ENCODE peak calls at places on chromosomes 12 and 14, in eight cellular contexts. One of them, this sample, is unnamed.

GRCh38 chr12:6632026-6632978 is 3.5 kb downstream of the LPAR5 start:
- DNase-seq in RPMI8226: no peak
- DNase-seq in activated CD8-positive, alpha-beta memory T cell treated with anti-CD3 and anti-CD28 coated beads, Interleukin-2, amount 50 U/mL, for 48 hours: peak; percentile 69
- DNase-seq in HEK293T: no peak
- DNase-seq in left ventricle myocardium superior: no peak
- DNase-seq in cardiac muscle cell: no peak
- DNase-seq in upper lobe of left lung: peak; percentile 30
- DNase-seq in activated CD4-positive, alpha-beta T cell treated with anti-CD3 and anti-CD28 coated beads, Interleukin-2, amount 10 ng/mL, durations not matched to agents 7 days and 5 days: peak; percentile 75
- DNase-seq in this sample: peak; percentile 58

GRCh38 chr12:6753772-6754356 is 923 bp upstream of the MLF2 start:
- DNase-seq in RPMI8226: no peak
- DNase-seq in activated CD8-positive, alpha-beta memory T cell treated with anti-CD3 and anti-CD28 coated beads, Interleukin-2, amount 50 U/mL, for 48 hours: no peak
- DNase-seq in HEK293T: no peak
- DNase-seq in left ventricle myocardium superior: no peak
- DNase-seq in cardiac muscle cell: no peak
- DNase-seq in upper lobe of left lung: no peak
- DNase-seq in activated CD4-positive, alpha-beta T cell treated with anti-CD3 and anti-CD28 coated beads, Interleukin-2, amount 10 ng/mL, durations not matched to agents 7 days and 5 days: no peak
- DNase-seq in this sample: no peak

GRCh38 chr12:29521951-29522350 is 24.5 kb upstream of the OVCH1 start:
- DNase-seq in RPMI8226: no peak
- DNase-seq in activated CD8-positive, alpha-beta memory T cell treated with anti-CD3 and anti-CD28 coated beads, Interleukin-2, amount 50 U/mL, for 48 hours: no peak
- DNase-seq in HEK293T: no peak
- DNase-seq in left ventricle myocardium superior: no peak
- DNase-seq in cardiac muscle cell: no peak
- DNase-seq in upper lobe of left lung: no peak
- DNase-seq in activated CD4-positive, alpha-beta T cell treated with anti-CD3 and anti-CD28 coated beads, Interleukin-2, amount 10 ng/mL, durations not matched to agents 7 days and 5 days: no peak
- DNase-seq in this sample: no peak

GRCh38 chr12:62414180-62414579 is 52.4 kb upstream of the MON2 start:
- DNase-seq in RPMI8226: no peak
- DNase-seq in activated CD8-positive, alpha-beta memory T cell treated with anti-CD3 and anti-CD28 coated beads, Interleukin-2, amount 50 U/mL, for 48 hours: no peak
- DNase-seq in HEK293T: no peak
- DNase-seq in left ventricle myocardium superior: no peak
- DNase-seq in cardiac muscle cell: no peak
- DNase-seq in upper lobe of left lung: no peak
- DNase-seq in activated CD4-positive, alpha-beta T cell treated with anti-CD3 and anti-CD28 coated beads, Interleukin-2, amount 10 ng/mL, durations not matched to agents 7 days and 5 days: no peak
- DNase-seq in this sample: no peak

GRCh38 chr12:47818701-47819543 is 781 bp downstream of the HDAC7 start:
- DNase-seq in RPMI8226: peak; percentile 77
- DNase-seq in activated CD8-positive, alpha-beta memory T cell treated with anti-CD3 and anti-CD28 coated beads, Interleukin-2, amount 50 U/mL, for 48 hours: peak; percentile 83
- DNase-seq in HEK293T: peak; percentile 31
- DNase-seq in left ventricle myocardium superior: peak; percentile 84
- DNase-seq in cardiac muscle cell: peak; percentile 56
- DNase-seq in upper lobe of left lung: peak; percentile 83
- DNase-seq in activated CD4-positive, alpha-beta T cell treated with anti-CD3 and anti-CD28 coated beads, Interleukin-2, amount 10 ng/mL, durations not matched to agents 7 days and 5 days: peak; percentile 55
- DNase-seq in this sample: peak; percentile 91

GRCh38 chr14:39023939-39024871 is 78.8 kb downstream of the SEC23A start:
- DNase-seq in RPMI8226: no peak
- DNase-seq in activated CD8-positive, alpha-beta memory T cell treated with anti-CD3 and anti-CD28 coated beads, Interleukin-2, amount 50 U/mL, for 48 hours: no peak
- DNase-seq in HEK293T: no peak
- DNase-seq in left ventricle myocardium superior: no peak
- DNase-seq in cardiac muscle cell: no peak
- DNase-seq in upper lobe of left lung: no peak
- DNase-seq in activated CD4-positive, alpha-beta T cell treated with anti-CD3 and anti-CD28 coated beads, Interleukin-2, amount 10 ng/mL, durations not matched to agents 7 days and 5 days: no peak
- DNase-seq in this sample: no peak

GRCh38 chr12:53006810-53007742 is 820 bp downstream of the EIF4B start:
- DNase-seq in RPMI8226: peak; percentile 89
- DNase-seq in activated CD8-positive, alpha-beta memory T cell treated with anti-CD3 and anti-CD28 coated beads, Interleukin-2, amount 50 U/mL, for 48 hours: peak; percentile 89
- DNase-seq in HEK293T: peak; percentile 80
- DNase-seq in left ventricle myocardium superior: peak; percentile 80
- DNase-seq in cardiac muscle cell: peak; percentile 87
- DNase-seq in upper lobe of left lung: peak; percentile 70
- DNase-seq in activated CD4-positive, alpha-beta T cell treated with anti-CD3 and anti-CD28 coated beads, Interleukin-2, amount 10 ng/mL, durations not matched to agents 7 days and 5 days: peak; percentile 80
- DNase-seq in this sample: peak; percentile 94

GRCh38 chr14:69682607-69683263 is 71.3 kb downstream of the SUSD6 start:
- DNase-seq in RPMI8226: peak; percentile 25
- DNase-seq in activated CD8-positive, alpha-beta memory T cell treated with anti-CD3 and anti-CD28 coated beads, Interleukin-2, amount 50 U/mL, for 48 hours: no peak
- DNase-seq in HEK293T: no peak
- DNase-seq in left ventricle myocardium superior: no peak
- DNase-seq in cardiac muscle cell: no peak
- DNase-seq in upper lobe of left lung: peak; percentile 60
- DNase-seq in activated CD4-positive, alpha-beta T cell treated with anti-CD3 and anti-CD28 coated beads, Interleukin-2, amount 10 ng/mL, durations not matched to agents 7 days and 5 days: peak; percentile 57
- DNase-seq in this sample: no peak

GRCh38 chr14:36663404-36664321 is 2.0 kb downstream of the PAX9 start:
- DNase-seq in RPMI8226: no peak
- DNase-seq in activated CD8-positive, alpha-beta memory T cell treated with anti-CD3 and anti-CD28 coated beads, Interleukin-2, amount 50 U/mL, for 48 hours: no peak
- DNase-seq in HEK293T: no peak
- DNase-seq in left ventricle myocardium superior: peak; percentile 29
- DNase-seq in cardiac muscle cell: no peak
- DNase-seq in upper lobe of left lung: no peak
- DNase-seq in activated CD4-positive, alpha-beta T cell treated with anti-CD3 and anti-CD28 coated beads, Interleukin-2, amount 10 ng/mL, durations not matched to agents 7 days and 5 days: no peak
- DNase-seq in this sample: peak; percentile 76

GRCh38 chr12:102962532-102962931 is 5.1 kb downstream of the ASCL1 start:
- DNase-seq in RPMI8226: no peak
- DNase-seq in activated CD8-positive, alpha-beta memory T cell treated with anti-CD3 and anti-CD28 coated beads, Interleukin-2, amount 50 U/mL, for 48 hours: no peak
- DNase-seq in HEK293T: no peak
- DNase-seq in left ventricle myocardium superior: no peak
- DNase-seq in cardiac muscle cell: no peak
- DNase-seq in upper lobe of left lung: no peak
- DNase-seq in activated CD4-positive, alpha-beta T cell treated with anti-CD3 and anti-CD28 coated beads, Interleukin-2, amount 10 ng/mL, durations not matched to agents 7 days and 5 days: no peak
- DNase-seq in this sample: no peak

GRCh38 chr12:108564724-108565123 is 2.3 kb downstream of the ISCU start:
- DNase-seq in RPMI8226: peak; percentile 79
- DNase-seq in activated CD8-positive, alpha-beta memory T cell treated with anti-CD3 and anti-CD28 coated beads, Interleukin-2, amount 50 U/mL, for 48 hours: peak; percentile 18
- DNase-seq in HEK293T: no peak
- DNase-seq in left ventricle myocardium superior: peak; percentile 38
- DNase-seq in cardiac muscle cell: no peak
- DNase-seq in upper lobe of left lung: no peak
- DNase-seq in activated CD4-positive, alpha-beta T cell treated with anti-CD3 and anti-CD28 coated beads, Interleukin-2, amount 10 ng/mL, durations not matched to agents 7 days and 5 days: no peak
- DNase-seq in this sample: no peak

GRCh38 chr12:45852508-45852907 is 123.0 kb downstream of the ARID2 start:
- DNase-seq in RPMI8226: no peak
- DNase-seq in activated CD8-positive, alpha-beta memory T cell treated with anti-CD3 and anti-CD28 coated beads, Interleukin-2, amount 50 U/mL, for 48 hours: no peak
- DNase-seq in HEK293T: no peak
- DNase-seq in left ventricle myocardium superior: peak; percentile 74
- DNase-seq in cardiac muscle cell: no peak
- DNase-seq in upper lobe of left lung: no peak
- DNase-seq in activated CD4-positive, alpha-beta T cell treated with anti-CD3 and anti-CD28 coated beads, Interleukin-2, amount 10 ng/mL, durations not matched to agents 7 days and 5 days: no peak
- DNase-seq in this sample: no peak

GRCh38 chr14:90883197-90883596 is 67.0 kb upstream of the TTC7B start:
- DNase-seq in RPMI8226: no peak
- DNase-seq in activated CD8-positive, alpha-beta memory T cell treated with anti-CD3 and anti-CD28 coated beads, Interleukin-2, amount 50 U/mL, for 48 hours: no peak
- DNase-seq in HEK293T: no peak
- DNase-seq in left ventricle myocardium superior: no peak
- DNase-seq in cardiac muscle cell: no peak
- DNase-seq in upper lobe of left lung: no peak
- DNase-seq in activated CD4-positive, alpha-beta T cell treated with anti-CD3 and anti-CD28 coated beads, Interleukin-2, amount 10 ng/mL, durations not matched to agents 7 days and 5 days: no peak
- DNase-seq in this sample: no peak

GRCh38 chr12:122022393-122023338 is 982 bp downstream of the BCL7A start:
- DNase-seq in RPMI8226: peak; percentile 42
- DNase-seq in activated CD8-positive, alpha-beta memory T cell treated with anti-CD3 and anti-CD28 coated beads, Interleukin-2, amount 50 U/mL, for 48 hours: peak; percentile 69
- DNase-seq in HEK293T: peak; percentile 57
- DNase-seq in left ventricle myocardium superior: peak; percentile 55
- DNase-seq in cardiac muscle cell: peak; percentile 66
- DNase-seq in upper lobe of left lung: no peak
- DNase-seq in activated CD4-positive, alpha-beta T cell treated with anti-CD3 and anti-CD28 coated beads, Interleukin-2, amount 10 ng/mL, durations not matched to agents 7 days and 5 days: peak; percentile 58
- DNase-seq in this sample: peak; percentile 82

GRCh38 chr12:92136883-92137582 is 8.6 kb downstream of the BTG1 start:
- DNase-seq in RPMI8226: no peak
- DNase-seq in activated CD8-positive, alpha-beta memory T cell treated with anti-CD3 and anti-CD28 coated beads, Interleukin-2, amount 50 U/mL, for 48 hours: no peak
- DNase-seq in HEK293T: no peak
- DNase-seq in left ventricle myocardium superior: no peak
- DNase-seq in cardiac muscle cell: no peak
- DNase-seq in upper lobe of left lung: no peak
- DNase-seq in activated CD4-positive, alpha-beta T cell treated with anti-CD3 and anti-CD28 coated beads, Interleukin-2, amount 10 ng/mL, durations not matched to agents 7 days and 5 days: no peak
- DNase-seq in this sample: no peak

GRCh38 chr12:4002601-4003000 is 129.4 kb upstream of the PARP11 start:
- DNase-seq in RPMI8226: no peak
- DNase-seq in activated CD8-positive, alpha-beta memory T cell treated with anti-CD3 and anti-CD28 coated beads, Interleukin-2, amount 50 U/mL, for 48 hours: no peak
- DNase-seq in HEK293T: no peak
- DNase-seq in left ventricle myocardium superior: no peak
- DNase-seq in cardiac muscle cell: no peak
- DNase-seq in upper lobe of left lung: no peak
- DNase-seq in activated CD4-positive, alpha-beta T cell treated with anti-CD3 and anti-CD28 coated beads, Interleukin-2, amount 10 ng/mL, durations not matched to agents 7 days and 5 days: no peak
- DNase-seq in this sample: peak; percentile 39

GRCh38 chr14:34120185-34120977 is 169.5 kb upstream of the EGLN3 start:
- DNase-seq in RPMI8226: no peak
- DNase-seq in activated CD8-positive, alpha-beta memory T cell treated with anti-CD3 and anti-CD28 coated beads, Interleukin-2, amount 50 U/mL, for 48 hours: no peak
- DNase-seq in HEK293T: no peak
- DNase-seq in left ventricle myocardium superior: no peak
- DNase-seq in cardiac muscle cell: no peak
- DNase-seq in upper lobe of left lung: no peak
- DNase-seq in activated CD4-positive, alpha-beta T cell treated with anti-CD3 and anti-CD28 coated beads, Interleukin-2, amount 10 ng/mL, durations not matched to agents 7 days and 5 days: no peak
- DNase-seq in this sample: peak; percentile 61

GRCh38 chr12:109893250-109893995 is 6.7 kb upstream of the TCHP start:
- DNase-seq in RPMI8226: peak; percentile 52
- DNase-seq in activated CD8-positive, alpha-beta memory T cell treated with anti-CD3 and anti-CD28 coated beads, Interleukin-2, amount 50 U/mL, for 48 hours: no peak
- DNase-seq in HEK293T: no peak
- DNase-seq in left ventricle myocardium superior: no peak
- DNase-seq in cardiac muscle cell: no peak
- DNase-seq in upper lobe of left lung: peak; percentile 41
- DNase-seq in activated CD4-positive, alpha-beta T cell treated with anti-CD3 and anti-CD28 coated beads, Interleukin-2, amount 10 ng/mL, durations not matched to agents 7 days and 5 days: no peak
- DNase-seq in this sample: no peak

GRCh38 chr14:68173227-68173972 is 353.8 kb downstream of the RAD51B start:
- DNase-seq in RPMI8226: no peak
- DNase-seq in activated CD8-positive, alpha-beta memory T cell treated with anti-CD3 and anti-CD28 coated beads, Interleukin-2, amount 50 U/mL, for 48 hours: no peak
- DNase-seq in HEK293T: no peak
- DNase-seq in left ventricle myocardium superior: no peak
- DNase-seq in cardiac muscle cell: no peak
- DNase-seq in upper lobe of left lung: no peak
- DNase-seq in activated CD4-positive, alpha-beta T cell treated with anti-CD3 and anti-CD28 coated beads, Interleukin-2, amount 10 ng/mL, durations not matched to agents 7 days and 5 days: no peak
- DNase-seq in this sample: no peak

GRCh38 chr14:30240002-30240401 is 312.4 kb upstream of the PRKD1 start:
- DNase-seq in RPMI8226: no peak
- DNase-seq in activated CD8-positive, alpha-beta memory T cell treated with anti-CD3 and anti-CD28 coated beads, Interleukin-2, amount 50 U/mL, for 48 hours: no peak
- DNase-seq in HEK293T: no peak
- DNase-seq in left ventricle myocardium superior: no peak
- DNase-seq in cardiac muscle cell: no peak
- DNase-seq in upper lobe of left lung: no peak
- DNase-seq in activated CD4-positive, alpha-beta T cell treated with anti-CD3 and anti-CD28 coated beads, Interleukin-2, amount 10 ng/mL, durations not matched to agents 7 days and 5 days: no peak
- DNase-seq in this sample: no peak

GRCh38 chr12:51672334-51672733 is 81.3 kb downstream of the SCN8A start:
- DNase-seq in RPMI8226: no peak
- DNase-seq in activated CD8-positive, alpha-beta memory T cell treated with anti-CD3 and anti-CD28 coated beads, Interleukin-2, amount 50 U/mL, for 48 hours: no peak
- DNase-seq in HEK293T: no peak
- DNase-seq in left ventricle myocardium superior: no peak
- DNase-seq in cardiac muscle cell: no peak
- DNase-seq in upper lobe of left lung: no peak
- DNase-seq in activated CD4-positive, alpha-beta T cell treated with anti-CD3 and anti-CD28 coated beads, Interleukin-2, amount 10 ng/mL, durations not matched to agents 7 days and 5 days: no peak
- DNase-seq in this sample: no peak

GRCh38 chr12:120369476-120370342 is 745 bp upstream of the MSI1 start:
- DNase-seq in RPMI8226: no peak
- DNase-seq in activated CD8-positive, alpha-beta memory T cell treated with anti-CD3 and anti-CD28 coated beads, Interleukin-2, amount 50 U/mL, for 48 hours: no peak
- DNase-seq in HEK293T: no peak
- DNase-seq in left ventricle myocardium superior: no peak
- DNase-seq in cardiac muscle cell: peak; percentile 28
- DNase-seq in upper lobe of left lung: no peak
- DNase-seq in activated CD4-positive, alpha-beta T cell treated with anti-CD3 and anti-CD28 coated beads, Interleukin-2, amount 10 ng/mL, durations not matched to agents 7 days and 5 days: no peak
- DNase-seq in this sample: peak; percentile 88

GRCh38 chr12:25500651-25501050 is 52.4 kb downstream of the LMNTD1 start:
- DNase-seq in RPMI8226: no peak
- DNase-seq in activated CD8-positive, alpha-beta memory T cell treated with anti-CD3 and anti-CD28 coated beads, Interleukin-2, amount 50 U/mL, for 48 hours: no peak
- DNase-seq in HEK293T: no peak
- DNase-seq in left ventricle myocardium superior: no peak
- DNase-seq in cardiac muscle cell: no peak
- DNase-seq in upper lobe of left lung: no peak
- DNase-seq in activated CD4-positive, alpha-beta T cell treated with anti-CD3 and anti-CD28 coated beads, Interleukin-2, amount 10 ng/mL, durations not matched to agents 7 days and 5 days: no peak
- DNase-seq in this sample: no peak

GRCh38 chr12:120720234-120720968 is 5.2 kb upstream of the ACADS start:
- DNase-seq in RPMI8226: no peak
- DNase-seq in activated CD8-positive, alpha-beta memory T cell treated with anti-CD3 and anti-CD28 coated beads, Interleukin-2, amount 50 U/mL, for 48 hours: no peak
- DNase-seq in HEK293T: no peak
- DNase-seq in left ventricle myocardium superior: no peak
- DNase-seq in cardiac muscle cell: no peak
- DNase-seq in upper lobe of left lung: peak; percentile 44
- DNase-seq in activated CD4-positive, alpha-beta T cell treated with anti-CD3 and anti-CD28 coated beads, Interleukin-2, amount 10 ng/mL, durations not matched to agents 7 days and 5 days: no peak
- DNase-seq in this sample: no peak

GRCh38 chr14:68363841-68364711 is 428.8 kb downstream of the ZFP36L1 start:
- DNase-seq in RPMI8226: no peak
- DNase-seq in activated CD8-positive, alpha-beta memory T cell treated with anti-CD3 and anti-CD28 coated beads, Interleukin-2, amount 50 U/mL, for 48 hours: no peak
- DNase-seq in HEK293T: peak; percentile 56
- DNase-seq in left ventricle myocardium superior: peak; percentile 68
- DNase-seq in cardiac muscle cell: peak; percentile 69
- DNase-seq in upper lobe of left lung: peak; percentile 65
- DNase-seq in activated CD4-positive, alpha-beta T cell treated with anti-CD3 and anti-CD28 coated beads, Interleukin-2, amount 10 ng/mL, durations not matched to agents 7 days and 5 days: no peak
- DNase-seq in this sample: peak; percentile 95

GRCh38 chr14:67413806-67414769 is 2.1 kb upstream of the PLEK2 start:
- DNase-seq in RPMI8226: no peak
- DNase-seq in activated CD8-positive, alpha-beta memory T cell treated with anti-CD3 and anti-CD28 coated beads, Interleukin-2, amount 50 U/mL, for 48 hours: peak; percentile 67
- DNase-seq in HEK293T: peak; percentile 36
- DNase-seq in left ventricle myocardium superior: no peak
- DNase-seq in cardiac muscle cell: no peak
- DNase-seq in upper lobe of left lung: peak; percentile 39
- DNase-seq in activated CD4-positive, alpha-beta T cell treated with anti-CD3 and anti-CD28 coated beads, Interleukin-2, amount 10 ng/mL, durations not matched to agents 7 days and 5 days: no peak
- DNase-seq in this sample: peak; percentile 85

GRCh38 chr14:43901950-43902349 is 605.1 kb downstream of the FSCB start:
- DNase-seq in RPMI8226: no peak
- DNase-seq in activated CD8-positive, alpha-beta memory T cell treated with anti-CD3 and anti-CD28 coated beads, Interleukin-2, amount 50 U/mL, for 48 hours: no peak
- DNase-seq in HEK293T: no peak
- DNase-seq in left ventricle myocardium superior: no peak
- DNase-seq in cardiac muscle cell: no peak
- DNase-seq in upper lobe of left lung: no peak
- DNase-seq in activated CD4-positive, alpha-beta T cell treated with anti-CD3 and anti-CD28 coated beads, Interleukin-2, amount 10 ng/mL, durations not matched to agents 7 days and 5 days: no peak
- DNase-seq in this sample: no peak

GRCh38 chr14:55354500-55354899 is 57.1 kb downstream of the ATG14 start:
- DNase-seq in RPMI8226: peak; percentile 48
- DNase-seq in activated CD8-positive, alpha-beta memory T cell treated with anti-CD3 and anti-CD28 coated beads, Interleukin-2, amount 50 U/mL, for 48 hours: peak; percentile 61
- DNase-seq in HEK293T: peak; percentile 64
- DNase-seq in left ventricle myocardium superior: no peak
- DNase-seq in cardiac muscle cell: peak; percentile 74
- DNase-seq in upper lobe of left lung: peak; percentile 30
- DNase-seq in activated CD4-positive, alpha-beta T cell treated with anti-CD3 and anti-CD28 coated beads, Interleukin-2, amount 10 ng/mL, durations not matched to agents 7 days and 5 days: peak; percentile 74
- DNase-seq in this sample: peak; percentile 87

GRCh38 chr12:69468237-69469026 is 1.8 kb upstream of the FRS2 start:
- DNase-seq in RPMI8226: no peak
- DNase-seq in activated CD8-positive, alpha-beta memory T cell treated with anti-CD3 and anti-CD28 coated beads, Interleukin-2, amount 50 U/mL, for 48 hours: peak; percentile 54
- DNase-seq in HEK293T: no peak
- DNase-seq in left ventricle myocardium superior: no peak
- DNase-seq in cardiac muscle cell: no peak
- DNase-seq in upper lobe of left lung: no peak
- DNase-seq in activated CD4-positive, alpha-beta T cell treated with anti-CD3 and anti-CD28 coated beads, Interleukin-2, amount 10 ng/mL, durations not matched to agents 7 days and 5 days: no peak
- DNase-seq in this sample: peak; percentile 67

GRCh38 chr12:54773593-54773992 is 80.7 kb upstream of the MUCL1 start:
- DNase-seq in RPMI8226: no peak
- DNase-seq in activated CD8-positive, alpha-beta memory T cell treated with anti-CD3 and anti-CD28 coated beads, Interleukin-2, amount 50 U/mL, for 48 hours: no peak
- DNase-seq in HEK293T: no peak
- DNase-seq in left ventricle myocardium superior: no peak
- DNase-seq in cardiac muscle cell: no peak
- DNase-seq in upper lobe of left lung: no peak
- DNase-seq in activated CD4-positive, alpha-beta T cell treated with anti-CD3 and anti-CD28 coated beads, Interleukin-2, amount 10 ng/mL, durations not matched to agents 7 days and 5 days: no peak
- DNase-seq in this sample: no peak

GRCh38 chr12:112682586-112682985 is 109.0 kb upstream of the RPH3A start:
- DNase-seq in RPMI8226: no peak
- DNase-seq in activated CD8-positive, alpha-beta memory T cell treated with anti-CD3 and anti-CD28 coated beads, Interleukin-2, amount 50 U/mL, for 48 hours: no peak
- DNase-seq in HEK293T: no peak
- DNase-seq in left ventricle myocardium superior: no peak
- DNase-seq in cardiac muscle cell: no peak
- DNase-seq in upper lobe of left lung: no peak
- DNase-seq in activated CD4-positive, alpha-beta T cell treated with anti-CD3 and anti-CD28 coated beads, Interleukin-2, amount 10 ng/mL, durations not matched to agents 7 days and 5 days: no peak
- DNase-seq in this sample: no peak

GRCh38 chr14:88352299-88353097 is 29.4 kb upstream of the KCNK10 start:
- DNase-seq in RPMI8226: no peak
- DNase-seq in activated CD8-positive, alpha-beta memory T cell treated with anti-CD3 and anti-CD28 coated beads, Interleukin-2, amount 50 U/mL, for 48 hours: no peak
- DNase-seq in HEK293T: no peak
- DNase-seq in left ventricle myocardium superior: no peak
- DNase-seq in cardiac muscle cell: peak; percentile 11
- DNase-seq in upper lobe of left lung: no peak
- DNase-seq in activated CD4-positive, alpha-beta T cell treated with anti-CD3 and anti-CD28 coated beads, Interleukin-2, amount 10 ng/mL, durations not matched to agents 7 days and 5 days: no peak
- DNase-seq in this sample: no peak

GRCh38 chr14:77041837-77042557 is 13.5 kb upstream of the IRF2BPL start:
- DNase-seq in RPMI8226: peak; percentile 79
- DNase-seq in activated CD8-positive, alpha-beta memory T cell treated with anti-CD3 and anti-CD28 coated beads, Interleukin-2, amount 50 U/mL, for 48 hours: no peak
- DNase-seq in HEK293T: no peak
- DNase-seq in left ventricle myocardium superior: peak; percentile 63
- DNase-seq in cardiac muscle cell: peak; percentile 8
- DNase-seq in upper lobe of left lung: peak; percentile 56
- DNase-seq in activated CD4-positive, alpha-beta T cell treated with anti-CD3 and anti-CD28 coated beads, Interleukin-2, amount 10 ng/mL, durations not matched to agents 7 days and 5 days: no peak
- DNase-seq in this sample: no peak

GRCh38 chr12:125971981-125972380 is 906.7 kb downstream of the AACS start:
- DNase-seq in RPMI8226: no peak
- DNase-seq in activated CD8-positive, alpha-beta memory T cell treated with anti-CD3 and anti-CD28 coated beads, Interleukin-2, amount 50 U/mL, for 48 hours: no peak
- DNase-seq in HEK293T: no peak
- DNase-seq in left ventricle myocardium superior: no peak
- DNase-seq in cardiac muscle cell: no peak
- DNase-seq in upper lobe of left lung: no peak
- DNase-seq in activated CD4-positive, alpha-beta T cell treated with anti-CD3 and anti-CD28 coated beads, Interleukin-2, amount 10 ng/mL, durations not matched to agents 7 days and 5 days: no peak
- DNase-seq in this sample: no peak